ENCODE peak calls at places on chromosomes 6 and 20, in four cellular contexts. One of them, this sample, is unnamed.
A peak's percentile ranks its signal among the peaks of the same experiment; 100 is the strongest.

GRCh38 chr6:163526356-163526755 is 111.8 kb downstream of the QKI start:
- DNase-seq in HCEC 1CT: no peak
- DNase-seq in ovary: no peak
- DNase-seq in GM10248: no peak
- DNase-seq in this sample: no peak

GRCh38 chr6:144008501-144009245 is 614 bp upstream of the PLAGL1 start:
- DNase-seq in HCEC 1CT: no peak
- DNase-seq in ovary: no peak
- DNase-seq in GM10248: no peak
- DNase-seq in this sample: no peak

GRCh38 chr6:169026175-169026574 is 227.5 kb downstream of the THBS2 start:
- DNase-seq in HCEC 1CT: no peak
- DNase-seq in ovary: no peak
- DNase-seq in GM10248: no peak
- DNase-seq in this sample: no peak

GRCh38 chr20:51327251-51327841 is 215.2 kb downstream of the NFATC2 start:
- DNase-seq in HCEC 1CT: peak; percentile 89
- DNase-seq in ovary: no peak
- DNase-seq in GM10248: no peak
- DNase-seq in this sample: no peak

GRCh38 chr20:49690899-49691620 is 22.6 kb downstream of the B4GALT5 start:
- DNase-seq in HCEC 1CT: peak; percentile 35
- DNase-seq in ovary: no peak
- DNase-seq in GM10248: no peak
- DNase-seq in this sample: no peak

GRCh38 chr6:126919947-126920346 is 198.5 kb upstream of the RSPO3 start:
- DNase-seq in HCEC 1CT: peak; percentile 99
- DNase-seq in ovary: no peak
- DNase-seq in GM10248: no peak
- DNase-seq in this sample: no peak

GRCh38 chr6:79598012-79598411 is 33.1 kb upstream of the SH3BGRL2 start:
- DNase-seq in HCEC 1CT: no peak
- DNase-seq in ovary: no peak
- DNase-seq in GM10248: no peak
- DNase-seq in this sample: no peak

GRCh38 chr6:41958022-41958856 is 16.6 kb upstream of the CCND3 start:
- DNase-seq in HCEC 1CT: no peak
- DNase-seq in ovary: no peak
- DNase-seq in GM10248: no peak
- DNase-seq in this sample: no peak

GRCh38 chr6:146670161-146670560 is 71.4 kb downstream of the ADGB start:
- DNase-seq in HCEC 1CT: peak; percentile 11
- DNase-seq in ovary: no peak
- DNase-seq in GM10248: no peak
- DNase-seq in this sample: no peak

GRCh38 chr6:1890071-1890470 is 280.4 kb downstream of the FOXC1 start:
- DNase-seq in HCEC 1CT: no peak
- DNase-seq in ovary: no peak
- DNase-seq in GM10248: no peak
- DNase-seq in this sample: no peak

GRCh38 chr6:83199865-83200230 is 6.7 kb downstream of the RWDD2A start:
- DNase-seq in HCEC 1CT: peak; percentile 58
- DNase-seq in ovary: no peak
- DNase-seq in GM10248: no peak
- DNase-seq in this sample: no peak

GRCh38 chr20:38843346-38843745 is 37.8 kb downstream of the PPP1R16B start:
- DNase-seq in HCEC 1CT: no peak
- DNase-seq in ovary: no peak
- DNase-seq in GM10248: no peak
- DNase-seq in this sample: no peak

GRCh38 chr6:167987811-167988495 is 9.5 kb upstream of the KIF25 start:
- DNase-seq in HCEC 1CT: no peak
- DNase-seq in ovary: no peak
- DNase-seq in GM10248: no peak
- DNase-seq in this sample: no peak

GRCh38 chr6:105510746-105511145 is 107.9 kb upstream of the PREP start:
- DNase-seq in HCEC 1CT: no peak
- DNase-seq in ovary: no peak
- DNase-seq in GM10248: no peak
- DNase-seq in this sample: no peak

GRCh38 chr6:42564496-42564890 is 664 bp downstream of the UBR2 start:
- DNase-seq in HCEC 1CT: no peak
- DNase-seq in ovary: no peak
- DNase-seq in GM10248: no peak
- DNase-seq in this sample: no peak

GRCh38 chr20:62370115-62370806 is 3.1 kb upstream of the LAMA5 start:
- DNase-seq in HCEC 1CT: peak; percentile 78
- DNase-seq in ovary: peak; percentile 60
- DNase-seq in GM10248: peak; percentile 61
- DNase-seq in this sample: peak; percentile 45

GRCh38 chr6:154347981-154348380 is 8.6 kb downstream of the IPCEF1 start:
- DNase-seq in HCEC 1CT: no peak
- DNase-seq in ovary: no peak
- DNase-seq in GM10248: no peak
- DNase-seq in this sample: no peak

GRCh38 chr6:139990865-139991264 is 616.4 kb upstream of the CITED2 start:
- DNase-seq in HCEC 1CT: peak; percentile 14
- DNase-seq in ovary: peak; percentile 43
- DNase-seq in GM10248: no peak
- DNase-seq in this sample: no peak

GRCh38 chr6:583639-584038 is 73.3 kb downstream of the HUS1B start:
- DNase-seq in HCEC 1CT: no peak
- DNase-seq in ovary: no peak
- DNase-seq in GM10248: no peak
- DNase-seq in this sample: no peak

GRCh38 chr6:28643017-28643740 is 117.5 kb downstream of the GPX5 start:
- DNase-seq in HCEC 1CT: peak; percentile 80
- DNase-seq in ovary: no peak
- DNase-seq in GM10248: no peak
- DNase-seq in this sample: no peak

GRCh38 chr6:11043961-11044711 is at the start of gene ELOVL2:
- DNase-seq in HCEC 1CT: peak; percentile 23
- DNase-seq in ovary: no peak
- DNase-seq in GM10248: peak; percentile 59
- DNase-seq in this sample: peak; percentile 19

GRCh38 chr20:37442547-37442946 is 78.5 kb upstream of the NNAT start:
- DNase-seq in HCEC 1CT: no peak
- DNase-seq in ovary: no peak
- DNase-seq in GM10248: no peak
- DNase-seq in this sample: no peak

GRCh38 chr20:18388860-18389259 is 78.0 kb downstream of the DZANK1 start:
- DNase-seq in HCEC 1CT: peak; percentile 78
- DNase-seq in ovary: no peak
- DNase-seq in GM10248: no peak
- DNase-seq in this sample: no peak

GRCh38 chr6:27795697-27796494 is 116.3 kb downstream of the OR2B2 start:
- DNase-seq in HCEC 1CT: peak; percentile 76
- DNase-seq in ovary: no peak
- DNase-seq in GM10248: peak; percentile 63
- DNase-seq in this sample: no peak

GRCh38 chr6:170022827-170023619 is 267.9 kb downstream of the DLL1 start:
- DNase-seq in HCEC 1CT: no peak
- DNase-seq in ovary: no peak
- DNase-seq in GM10248: no peak
- DNase-seq in this sample: no peak

GRCh38 chr6:10429638-10430427 is 15.0 kb upstream of the TFAP2A start:
- DNase-seq in HCEC 1CT: peak; percentile 56
- DNase-seq in ovary: no peak
- DNase-seq in GM10248: no peak
- DNase-seq in this sample: no peak

GRCh38 chr6:122476131-122476530 is 4.5 kb upstream of the SERINC1 start:
- DNase-seq in HCEC 1CT: peak; percentile 51
- DNase-seq in ovary: no peak
- DNase-seq in GM10248: no peak
- DNase-seq in this sample: no peak

GRCh38 chr6:39370021-39370420 is 47.5 kb upstream of the KCNK16 start:
- DNase-seq in HCEC 1CT: no peak
- DNase-seq in ovary: no peak
- DNase-seq in GM10248: no peak
- DNase-seq in this sample: no peak

GRCh38 chr6:69456086-69456485 is 340.7 kb downstream of the LMBRD1 start:
- DNase-seq in HCEC 1CT: no peak
- DNase-seq in ovary: no peak
- DNase-seq in GM10248: no peak
- DNase-seq in this sample: no peak

GRCh38 chr6:40205801-40206200 is 271.5 kb upstream of the MOCS1 start:
- DNase-seq in HCEC 1CT: no peak
- DNase-seq in ovary: no peak
- DNase-seq in GM10248: no peak
- DNase-seq in this sample: no peak

GRCh38 chr6:135291288-135292116 is 110.4 kb downstream of the MYB start:
- DNase-seq in HCEC 1CT: no peak
- DNase-seq in ovary: no peak
- DNase-seq in GM10248: no peak
- DNase-seq in this sample: no peak

This sample was measured in psoas muscle.